ENCODE peak calls at places on chromosomes 13 and 19, in seven cellular contexts. N is neural progenitor cell; Y is effector memory CD4-positive, alpha-beta T cell; E is fibroblast of lung; L is left ventricle myocardium inferior; X is SK-N-SH; F is OCI-LY7. P is an unnamed sample.
A peak's percentile ranks its signal among the peaks of the same experiment; 100 is the strongest.

GRCh38 chr13:36154567-36155231 is 23.5 kb upstream of the DCLK1 start:
- DNase-seq in N (peak; percentile 59), Y (no peak), E (no peak), L (peak; percentile 16), X (peak; percentile 62), F (no peak), P (no peak)

GRCh38 chr13:51821666-51822065 is 17.7 kb upstream of the DHRS12 start:
- DNase-seq in N (no peak), Y (no peak), E (no peak), L (no peak), X (no peak), F (peak; percentile 88), P (no peak)

GRCh38 chr13:20461481-20461859 is 64.2 kb downstream of the CRYL1 start:
- DNase-seq in N (no peak), Y (no peak), E (no peak), L (no peak), X (no peak), F (no peak), P (no peak)

GRCh38 chr13:100560498-100561215 is 27.9 kb downstream of the GGACT start:
- DNase-seq in N (no peak), Y (no peak), E (no peak), L (no peak), X (no peak), F (no peak), P (no peak)

GRCh38 chr13:20118268-20119140 is 42.3 kb downstream of the GJA3 start:
- DNase-seq in N (peak; percentile 63), Y (peak; percentile 34), E (peak; percentile 59), L (peak; percentile 48), X (peak; percentile 71), F (no peak), P (peak; percentile 15)

GRCh38 chr19:28400953-28401671 is 811.8 kb downstream of the UQCRFS1 start:
- DNase-seq in N (no peak), Y (no peak), E (no peak), L (no peak), X (no peak), F (no peak), P (no peak)

GRCh38 chr19:575527-576506 is 3.4 kb downstream of the BSG start:
- DNase-seq in N (no peak), Y (no peak), E (peak; percentile 52), L (peak; percentile 81), X (peak; percentile 71), F (no peak), P (no peak)

GRCh38 chr19:14536926-14537692 is 7.7 kb downstream of the TECR start:
- DNase-seq in N (peak; percentile 95), Y (no peak), E (peak; percentile 55), L (peak; percentile 72), X (peak; percentile 80), F (peak; percentile 72), P (no peak)

GRCh38 chr19:23523863-23524262 is 128.6 kb upstream of the ZNF91 start:
- DNase-seq in N (no peak), Y (no peak), E (no peak), L (no peak), X (no peak), F (no peak), P (no peak)

GRCh38 chr19:23527797-23528196 is 132.5 kb upstream of the ZNF91 start:
- DNase-seq in N (no peak), Y (no peak), E (no peak), L (no peak), X (no peak), F (peak; percentile 2), P (no peak)

GRCh38 chr19:23526302-23526701 is 131.0 kb upstream of the ZNF91 start:
- DNase-seq in N (no peak), Y (no peak), E (no peak), L (no peak), X (no peak), F (no peak), P (no peak)

GRCh38 chr19:23522431-23522830 is 127.2 kb upstream of the ZNF91 start:
- DNase-seq in N (no peak), Y (no peak), E (no peak), L (no peak), X (no peak), F (no peak), P (no peak)

GRCh38 chr19:23525265-23525862 is 130.1 kb upstream of the ZNF91 start:
- DNase-seq in N (no peak), Y (no peak), E (no peak), L (no peak), X (no peak), F (no peak), P (no peak)
- H3K27ac ChIP-seq in N (no peak overlapping the region), Y (no peak overlapping the region), E (no peak overlapping the region), L (no peak overlapping the region), X (no peak overlapping the region), F (no peak overlapping the region), P (no peak overlapping the region)

DNA sequence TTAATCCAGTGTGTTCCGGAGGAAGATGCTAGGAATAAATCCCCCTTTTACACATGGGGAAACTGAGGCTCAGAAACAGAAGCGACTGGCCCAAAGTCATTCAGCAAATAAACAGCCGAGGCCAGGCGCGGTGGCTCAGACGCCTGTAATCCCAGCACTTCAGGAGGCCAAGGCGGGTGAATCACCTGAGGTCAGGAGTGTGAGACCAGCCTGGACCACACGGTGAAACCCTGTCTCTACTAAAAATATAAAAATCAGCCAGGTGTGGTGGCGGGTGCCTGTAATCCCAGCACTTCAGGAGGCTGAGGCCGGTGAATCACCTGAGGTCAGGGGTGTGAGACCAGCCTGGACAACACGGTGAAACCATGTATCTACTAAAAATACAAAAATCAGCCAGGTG is 11.6 kb upstream of the PLIN3 start:
- DNase-seq in N (no peak), Y (no peak), E (no peak), L (no peak), X (no peak), F (no peak), P (no peak)
- H3K27ac ChIP-seq in N (no peak overlapping the region), Y (no peak overlapping the region), E (no peak overlapping the region), L (peak overlapping the region; percentile 81), X (no peak overlapping the region), F (peak overlapping the region; percentile 78), P (peak overlapping the region; percentile 100)

GRCh38 chr13:48828962-48829405 is 146.7 kb upstream of the FNDC3A start:
- DNase-seq in N (no peak), Y (no peak), E (no peak), L (no peak), X (peak; percentile 6), F (peak; percentile 50), P (no peak)
- H3K27ac ChIP-seq in N (no peak overlapping the region), Y (no peak overlapping the region), E (no peak overlapping the region), L (no peak overlapping the region), X (no peak overlapping the region), F (peak overlapping the region; percentile 26), P (peak overlapping the region; percentile 62)

DNA sequence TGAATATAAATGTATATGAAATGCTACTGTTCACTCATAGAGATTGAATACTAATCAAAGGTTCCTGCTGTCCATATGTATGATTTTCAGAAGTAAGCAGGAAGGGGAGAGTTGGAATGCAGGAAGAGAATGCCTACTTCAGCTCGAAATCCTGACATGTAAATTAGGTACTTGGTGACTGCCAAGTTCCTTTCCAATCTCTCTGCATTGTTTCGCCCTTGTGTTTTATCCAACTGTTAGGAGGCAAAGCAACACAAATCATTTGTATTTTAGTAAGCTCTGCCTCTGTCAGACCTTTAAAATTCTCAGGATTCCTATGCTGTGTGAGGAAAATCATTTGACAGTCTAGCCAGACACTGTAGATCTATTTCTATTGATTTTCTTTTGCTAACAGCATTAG is 9.0 kb downstream of the STARD13 start:
- DNase-seq in N (no peak), Y (no peak), E (no peak), L (no peak), X (no peak), F (no peak), P (no peak)
- H3K27ac ChIP-seq in N (no peak overlapping the region), Y (no peak overlapping the region), E (no peak overlapping the region), L (peak overlapping the region; percentile 96), X (peak overlapping the region; percentile 41), F (no peak overlapping the region), P (no peak overlapping the region)

GRCh38 chr19:34448191-34448590 is 20.0 kb downstream of the UBA2 start:
- DNase-seq in N (no peak), Y (no peak), E (no peak), L (no peak), X (no peak), F (no peak), P (no peak)
- H3K27ac ChIP-seq in N (no peak overlapping the region), Y (no peak overlapping the region), E (no peak overlapping the region), L (no peak overlapping the region), X (no peak overlapping the region), F (no peak overlapping the region), P (no peak overlapping the region)

DNA sequence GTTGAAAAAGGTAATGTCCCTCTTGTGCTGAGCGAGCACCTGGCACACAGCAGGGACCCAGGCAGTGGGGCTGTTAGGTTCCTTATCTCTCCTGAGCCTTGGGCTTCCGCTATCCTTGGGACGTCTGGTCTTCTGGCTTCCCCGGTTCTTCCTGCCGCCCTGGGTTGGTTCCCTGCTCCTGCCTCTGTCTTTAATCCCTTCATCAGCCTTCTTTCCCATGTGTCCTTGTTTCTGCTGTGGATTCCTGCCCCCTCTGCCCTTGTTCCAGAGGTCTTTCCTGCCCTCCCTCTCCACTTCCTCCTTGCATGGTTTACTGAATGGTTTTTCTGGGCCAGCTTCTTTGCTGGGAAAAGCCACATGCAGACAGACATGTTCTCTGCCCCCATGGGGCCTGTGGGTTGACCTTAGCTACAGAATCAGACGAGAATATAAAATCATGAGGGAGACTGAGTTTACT is 2.6 kb downstream of the EPN1 start:
- DNase-seq in N (no peak), Y (no peak), E (no peak), L (no peak), X (no peak), F (peak; percentile 50), P (no peak)
- H3K27ac ChIP-seq in N (no peak overlapping the region), Y (no peak overlapping the region), E (no peak overlapping the region), L (peak overlapping the region; percentile 97), X (no peak overlapping the region), F (peak overlapping the region; percentile 97), P (peak overlapping the region; percentile 58)